ENCODE peak calls at places on chromosomes 1 and 21, in four cellular contexts. One of them, this sample, is unnamed.

GRCh38 chr1:223479718-223480425 is 86.7 kb downstream of the CCDC185 start:
- DNase-seq in endothelial cell of umbilical vein: no peak
- DNase-seq in WTC11: no peak
- DNase-seq in HCT116: no peak
- DNase-seq in this sample: no peak

GRCh38 chr1:110262846-110263631 is 52.9 kb downstream of the KCNC4 start:
- DNase-seq in WTC11: no peak
- DNase-seq in endothelial cell of umbilical vein: no peak
- DNase-seq in HCT116: no peak
- DNase-seq in this sample: peak

GRCh38 chr1:230142608-230143209 is 75.7 kb downstream of the GALNT2 start:
- DNase-seq in WTC11: no peak
- DNase-seq in endothelial cell of umbilical vein: no peak
- DNase-seq in HCT116: no peak
- DNase-seq in this sample: no peak

GRCh38 chr1:118773656-118774055 is 214.5 kb downstream of the TBX15 start:
- DNase-seq in WTC11: no peak
- DNase-seq in endothelial cell of umbilical vein: no peak
- DNase-seq in HCT116: no peak
- DNase-seq in this sample: no peak

GRCh38 chr21:43360441-43361126 is 66.3 kb downstream of the SIK1 start:
- DNase-seq in endothelial cell of umbilical vein: no peak
- DNase-seq in HCT116: no peak
- DNase-seq in WTC11: no peak
- DNase-seq in this sample: no peak

GRCh38 chr1:145964328-145965118 is at the start of the genes ANKRD34A and POLR3GL:
- DNase-seq in HCT116: peak
- DNase-seq in endothelial cell of umbilical vein: peak
- DNase-seq in WTC11: peak
- DNase-seq in this sample: peak

GRCh38 chr1:235637756-235638155 is 11.8 kb downstream of the GNG4 start:
- DNase-seq in WTC11: no peak
- DNase-seq in endothelial cell of umbilical vein: no peak
- DNase-seq in HCT116: no peak
- DNase-seq in this sample: no peak

GRCh38 chr1:8090241-8090702 is 64.2 kb upstream of the ERRFI1 start:
- DNase-seq in HCT116: no peak
- DNase-seq in WTC11: no peak
- DNase-seq in endothelial cell of umbilical vein: peak
- DNase-seq in this sample: no peak

GRCh38 chr1:153790996-153791855 is 16.0 kb downstream of the SLC27A3 start:
- DNase-seq in WTC11: no peak
- DNase-seq in HCT116: no peak
- DNase-seq in endothelial cell of umbilical vein: no peak
- DNase-seq in this sample: peak

GRCh38 chr1:213340593-213340992 is 289.6 kb downstream of the RPS6KC1 start:
- DNase-seq in HCT116: no peak
- DNase-seq in endothelial cell of umbilical vein: no peak
- DNase-seq in WTC11: no peak
- DNase-seq in this sample: no peak

GRCh38 chr1:184824716-184825323 is 70.2 kb upstream of the EDEM3 start:
- DNase-seq in HCT116: no peak
- DNase-seq in endothelial cell of umbilical vein: no peak
- DNase-seq in WTC11: no peak
- DNase-seq in this sample: no peak

GRCh38 chr1:224747578-224747977 is 131.5 kb downstream of the CNIH3 start:
- DNase-seq in HCT116: no peak
- DNase-seq in endothelial cell of umbilical vein: no peak
- DNase-seq in WTC11: no peak
- DNase-seq in this sample: peak

GRCh38 chr1:34500451-34500850 is 254.4 kb upstream of the GJB5 start:
- DNase-seq in endothelial cell of umbilical vein: no peak
- DNase-seq in WTC11: peak
- DNase-seq in HCT116: no peak
- DNase-seq in this sample: peak

GRCh38 chr1:21861602-21862429 is 49.8 kb downstream of the LDLRAD2 start:
- DNase-seq in WTC11: no peak
- DNase-seq in endothelial cell of umbilical vein: no peak
- DNase-seq in HCT116: no peak
- DNase-seq in this sample: no peak

GRCh38 chr1:3903141-3904005 is 3.3 kb upstream of the C1orf174 start:
- DNase-seq in WTC11: no peak
- DNase-seq in endothelial cell of umbilical vein: no peak
- DNase-seq in HCT116: no peak
- DNase-seq in this sample: peak

GRCh38 chr1:180562582-180562981 is 3.8 kb downstream of the OVAAL start:
- DNase-seq in HCT116: no peak
- DNase-seq in endothelial cell of umbilical vein: no peak
- DNase-seq in WTC11: no peak
- DNase-seq in this sample: no peak

GRCh38 chr1:228245111-228245510 is 37.3 kb downstream of the OBSCN start:
- DNase-seq in endothelial cell of umbilical vein: no peak
- DNase-seq in HCT116: no peak
- DNase-seq in WTC11: no peak
- DNase-seq in this sample: no peak

GRCh38 chr1:197269053-197269452 is 1.0 kb downstream of the CRB1 start:
- DNase-seq in WTC11: no peak
- DNase-seq in endothelial cell of umbilical vein: no peak
- DNase-seq in HCT116: no peak
- DNase-seq in this sample: no peak

GRCh38 chr1:245605480-245606156 is 450.8 kb downstream of the KIF26B start:
- DNase-seq in WTC11: no peak
- DNase-seq in HCT116: no peak
- DNase-seq in endothelial cell of umbilical vein: no peak
- DNase-seq in this sample: peak

GRCh38 chr1:31376374-31377134 is 3.7 kb upstream of the FABP3 start:
- DNase-seq in HCT116: no peak
- DNase-seq in WTC11: no peak
- DNase-seq in endothelial cell of umbilical vein: peak
- DNase-seq in this sample: no peak

GRCh38 chr1:221816899-221817298 is 75.0 kb upstream of the DUSP10 start:
- DNase-seq in WTC11: no peak
- DNase-seq in endothelial cell of umbilical vein: no peak
- DNase-seq in HCT116: no peak
- DNase-seq in this sample: no peak

GRCh38 chr1:106620521-106620954 is 435.9 kb upstream of the PRMT6 start:
- DNase-seq in WTC11: no peak
- DNase-seq in HCT116: no peak
- DNase-seq in endothelial cell of umbilical vein: no peak
- DNase-seq in this sample: no peak

GRCh38 chr1:26602378-26602959 is 72.9 kb downstream of the RPS6KA1 start:
- DNase-seq in WTC11: no peak
- DNase-seq in HCT116: peak
- DNase-seq in endothelial cell of umbilical vein: peak
- DNase-seq in this sample: peak

GRCh38 chr1:41501581-41501980 is 17.1 kb upstream of the EDN2 start:
- DNase-seq in WTC11: no peak
- DNase-seq in endothelial cell of umbilical vein: no peak
- DNase-seq in HCT116: no peak
- DNase-seq in this sample: no peak

GRCh38 chr1:238107322-238107721 is 216.6 kb upstream of the ZP4 start:
- DNase-seq in HCT116: no peak
- DNase-seq in WTC11: no peak
- DNase-seq in endothelial cell of umbilical vein: no peak
- DNase-seq in this sample: no peak

GRCh38 chr1:229224308-229224707 is 46.6 kb upstream of the RAB4A start:
- DNase-seq in HCT116: no peak
- DNase-seq in endothelial cell of umbilical vein: no peak
- DNase-seq in WTC11: no peak
- DNase-seq in this sample: no peak

GRCh38 chr21:34834307-34834706 is 165.5 kb downstream of the CLIC6 start:
- DNase-seq in HCT116: no peak
- DNase-seq in WTC11: no peak
- DNase-seq in endothelial cell of umbilical vein: no peak
- DNase-seq in this sample: no peak

GRCh38 chr1:22258696-22259095 is 115.8 kb upstream of the WNT4 start:
- DNase-seq in HCT116: no peak
- DNase-seq in WTC11: no peak
- DNase-seq in endothelial cell of umbilical vein: no peak
- DNase-seq in this sample: no peak

GRCh38 chr1:110896090-110896489 is 23.1 kb downstream of the CD53 start:
- DNase-seq in endothelial cell of umbilical vein: no peak
- DNase-seq in WTC11: no peak
- DNase-seq in HCT116: no peak
- DNase-seq in this sample: peak

GRCh38 chr1:23029337-23029736 is 10.1 kb downstream of the KDM1A start:
- DNase-seq in HCT116: no peak
- DNase-seq in endothelial cell of umbilical vein: no peak
- DNase-seq in WTC11: no peak
- DNase-seq in this sample: peak

GRCh38 chr1:95382385-95382784 is 148.4 kb downstream of the RWDD3 start:
- DNase-seq in WTC11: no peak
- DNase-seq in endothelial cell of umbilical vein: no peak
- DNase-seq in HCT116: no peak
- DNase-seq in this sample: no peak

GRCh38 chr21:23809573-23809972 is 1797.7 kb downstream of the MRPL39 start:
- DNase-seq in WTC11: no peak
- DNase-seq in HCT116: no peak
- DNase-seq in endothelial cell of umbilical vein: no peak
- DNase-seq in this sample: no peak

GRCh38 chr21:28342229-28342810 is 650.4 kb downstream of the LTN1 start:
- DNase-seq in HCT116: no peak
- DNase-seq in WTC11: no peak
- DNase-seq in endothelial cell of umbilical vein: no peak
- DNase-seq in this sample: no peak

GRCh38 chr1:18322353-18323032 is 158.2 kb upstream of the KLHDC7A start:
- DNase-seq in HCT116: peak
- DNase-seq in endothelial cell of umbilical vein: no peak
- DNase-seq in WTC11: peak
- DNase-seq in this sample: peak

GRCh38 chr1:235831148-235831547 is 35.6 kb downstream of the LYST start:
- DNase-seq in WTC11: no peak
- DNase-seq in endothelial cell of umbilical vein: no peak
- DNase-seq in HCT116: no peak
- DNase-seq in this sample: peak

GRCh38 chr1:220734571-220735326 is 13.4 kb upstream of the MTARC2 start:
- DNase-seq in WTC11: no peak
- DNase-seq in endothelial cell of umbilical vein: peak
- DNase-seq in HCT116: no peak
- DNase-seq in this sample: no peak

GRCh38 chr1:1217621-1218523 is 3.9 kb upstream of the TNFRSF4 start:
- DNase-seq in HCT116: no peak
- DNase-seq in endothelial cell of umbilical vein: peak
- DNase-seq in WTC11: no peak
- DNase-seq in this sample: no peak

DNA sequence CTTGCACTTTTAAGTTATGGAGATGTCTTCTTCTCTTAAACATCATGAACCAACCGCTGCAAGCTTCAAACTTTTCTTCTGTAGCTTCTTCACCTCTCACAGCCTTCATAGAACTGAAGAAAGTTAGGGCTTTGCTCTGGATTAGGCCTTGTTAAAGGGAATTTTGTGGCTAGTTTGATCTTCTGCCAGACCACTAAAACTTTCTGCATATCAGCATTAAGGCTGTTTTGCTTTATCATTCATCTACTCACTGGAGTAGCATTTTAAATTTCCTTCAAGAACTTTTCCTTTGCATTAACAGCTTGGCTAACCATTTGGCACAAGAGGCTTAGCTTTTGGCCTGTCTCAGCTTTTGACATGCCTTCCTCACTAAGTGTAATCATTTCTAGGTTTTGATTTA is 43.0 kb upstream of the RGL1 start:
- DNase-seq in endothelial cell of umbilical vein: no peak
- DNase-seq in HCT116: no peak
- DNase-seq in WTC11: no peak
- DNase-seq in this sample: no peak
- TF ChIP-seq MAX in endothelial cell of umbilical vein: no peak
- TF ChIP-seq MAX in HCT116: no peak
- TF ChIP-seq MAX in WTC11: no peak
- TF ChIP-seq MAX in this sample: no peak

GRCh38 chr1:202765726-202766125 is 42.5 kb downstream of the KDM5B start:
- DNase-seq in endothelial cell of umbilical vein: no peak
- DNase-seq in HCT116: no peak
- DNase-seq in WTC11: no peak
- DNase-seq in this sample: no peak
- TF ChIP-seq MAX in endothelial cell of umbilical vein: no peak
- TF ChIP-seq MAX in HCT116: no peak
- TF ChIP-seq MAX in WTC11: no peak
- TF ChIP-seq MAX in this sample: no peak

GRCh38 chr1:199821029-199821779 is 206.3 kb upstream of the NR5A2 start:
- DNase-seq in HCT116: no peak
- DNase-seq in endothelial cell of umbilical vein: no peak
- DNase-seq in WTC11: no peak
- DNase-seq in this sample: no peak
- TF ChIP-seq MAX in HCT116: no peak
- TF ChIP-seq MAX in endothelial cell of umbilical vein: no peak
- TF ChIP-seq MAX in WTC11: no peak
- TF ChIP-seq MAX in this sample: no peak

DNA sequence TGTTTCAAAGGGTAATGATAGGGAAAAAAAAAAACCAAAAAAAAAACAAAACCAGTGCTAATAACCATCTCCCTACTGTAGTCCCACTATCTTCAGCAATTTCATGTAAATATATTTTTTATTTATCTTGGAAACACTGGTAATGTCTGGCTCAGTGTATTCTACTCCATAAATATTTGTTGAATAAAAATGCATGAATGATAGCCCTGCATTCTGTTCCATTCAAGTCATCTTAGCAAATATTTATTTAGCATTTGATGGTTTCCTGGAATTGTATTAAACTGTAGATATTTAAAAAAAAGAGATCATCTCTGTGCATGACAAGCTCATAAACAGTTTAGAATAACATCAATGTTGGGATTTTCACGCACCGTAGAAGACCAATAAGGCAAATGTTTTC is 24.2 kb downstream of the IL23R start:
- DNase-seq in HCT116: no peak
- DNase-seq in WTC11: no peak
- DNase-seq in endothelial cell of umbilical vein: no peak
- DNase-seq in this sample: no peak
- TF ChIP-seq MAX in HCT116: no peak
- TF ChIP-seq MAX in WTC11: no peak
- TF ChIP-seq MAX in endothelial cell of umbilical vein: no peak
- TF ChIP-seq MAX in this sample: no peak

GRCh38 chr1:243580984-243581383 is 269.1 kb downstream of the AKT3 start:
- DNase-seq in endothelial cell of umbilical vein: no peak
- DNase-seq in HCT116: no peak
- DNase-seq in WTC11: no peak
- DNase-seq in this sample: no peak

GRCh38 chr1:243580072-243580471 is 270.0 kb downstream of the AKT3 start:
- DNase-seq in WTC11: no peak
- DNase-seq in HCT116: no peak
- DNase-seq in endothelial cell of umbilical vein: no peak
- DNase-seq in this sample: no peak

GRCh38 chr1:243585982-243586381 is 264.1 kb downstream of the AKT3 start:
- DNase-seq in HCT116: no peak
- DNase-seq in endothelial cell of umbilical vein: no peak
- DNase-seq in WTC11: no peak
- DNase-seq in this sample: no peak

GRCh38 chr1:243587285-243587684 is 262.8 kb downstream of the AKT3 start:
- DNase-seq in endothelial cell of umbilical vein: no peak
- DNase-seq in WTC11: no peak
- DNase-seq in HCT116: no peak
- DNase-seq in this sample: no peak

GRCh38 chr1:243582321-243582720 is 267.7 kb downstream of the AKT3 start:
- DNase-seq in HCT116: no peak
- DNase-seq in endothelial cell of umbilical vein: peak
- DNase-seq in WTC11: no peak
- DNase-seq in this sample: no peak
- TF ChIP-seq MAX in HCT116: no peak
- TF ChIP-seq MAX in endothelial cell of umbilical vein: no peak
- TF ChIP-seq MAX in WTC11: no peak
- TF ChIP-seq MAX in this sample: no peak

GRCh38 chr1:248625971-248626370 is 8.9 kb downstream of the OR2T11 start:
- DNase-seq in WTC11: no peak
- DNase-seq in endothelial cell of umbilical vein: no peak
- DNase-seq in HCT116: no peak
- DNase-seq in this sample: no peak
- TF ChIP-seq MAX in WTC11: no peak
- TF ChIP-seq MAX in endothelial cell of umbilical vein: no peak
- TF ChIP-seq MAX in HCT116: no peak
- TF ChIP-seq MAX in this sample: no peak